ENCODE peak calls at places on chromosomes 11 and 22, in six cellular contexts. R is IMR-90; S is tibial artery; W is mammary epithelial cell; J is CD4-positive, alpha-beta T cell; F is uterus. O is an unnamed sample.

GRCh38 chr11:118658372-118659313 is 20.8 kb downstream of the TREH start:
- DNase-seq in R (no peak), F (peak), J (no peak), W (no peak), S (no peak), O (peak)

GRCh38 chr22:21032843-21033688 is 705 bp upstream of the SLC7A4 start:
- DNase-seq in F (no peak), J (no peak), R (no peak), S (no peak), W (no peak), O (no peak)

GRCh38 chr11:86931965-86932332 is 23.2 kb downstream of the FZD4 start:
- DNase-seq in R (peak), W (peak), F (no peak), S (no peak), J (no peak), O (peak)

GRCh38 chr11:61007971-61008896 is 36.8 kb downstream of the CD6 start:
- DNase-seq in J (no peak), W (no peak), S (no peak), F (no peak), R (no peak), O (peak)

GRCh38 chr11:6077723-6078122 is 29.8 kb upstream of the OR56B4 start:
- DNase-seq in S (no peak), W (no peak), R (no peak), F (no peak), J (no peak), O (no peak)

GRCh38 chr11:73989156-73989555 is 6.5 kb upstream of the UCP2 start:
- DNase-seq in J (no peak), W (no peak), S (peak), R (no peak), F (no peak), O (no peak)

GRCh38 chr11:64745219-64745522 is 1.2 kb upstream of the RASGRP2 start:
- DNase-seq in S (peak), W (no peak), F (peak), J (peak), R (no peak), O (no peak)

GRCh38 chr11:5203366-5203765 is 2.9 kb upstream of the OR51V1 start:
- DNase-seq in S (no peak), R (peak), J (no peak), W (no peak), F (no peak), O (no peak)

GRCh38 chr11:77214557-77214956 is 86.5 kb downstream of the MYO7A start:
- DNase-seq in J (no peak), R (no peak), F (no peak), W (no peak), S (no peak), O (no peak)

GRCh38 chr11:88292156-88292844 is 45.2 kb downstream of the CTSC start:
- DNase-seq in F (no peak), W (peak), S (no peak), R (peak), J (no peak), O (peak)

GRCh38 chr11:34792143-34792542 is 124.0 kb downstream of the APIP start:
- DNase-seq in R (no peak), F (no peak), S (no peak), J (no peak), W (no peak), O (no peak)
- TF ChIP-seq CTCF in R (no peak), F (no peak), S (no peak), J (no peak), W (no peak), O (no peak)

DNA sequence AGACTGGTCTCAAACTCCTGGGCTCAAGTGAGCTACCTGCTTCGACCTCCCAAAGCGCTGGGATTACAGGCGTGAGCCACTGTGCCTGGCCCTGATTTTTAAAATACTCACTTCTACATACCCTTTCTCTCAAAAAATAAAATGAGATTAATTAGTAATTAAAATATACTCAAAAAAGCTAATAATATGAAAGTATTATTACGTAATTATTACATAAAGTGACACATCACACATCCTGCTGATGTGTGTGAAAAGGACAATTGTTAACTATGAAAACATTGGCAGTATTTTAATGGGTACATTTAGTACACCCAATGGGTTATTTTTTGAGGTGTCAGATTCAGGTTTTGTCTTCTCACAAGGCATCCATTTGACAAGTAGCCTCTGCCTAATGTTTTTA is 21.4 kb upstream of the MICAL3 start:
- DNase-seq in R (no peak), J (no peak), W (no peak), F (no peak), S (no peak), O (no peak)
- H3K27ac ChIP-seq in R (no peak), J (no peak), W (no peak), F (no peak), S (peak), O (no peak)

GRCh38 chr11:123671534-123671933 is 17.1 kb upstream of the SCN3B start:
- DNase-seq in S (no peak), J (no peak), F (no peak), W (no peak), R (no peak), O (no peak)

GRCh38 chr11:123674297-123674696 is 19.9 kb upstream of the SCN3B start:
- DNase-seq in R (no peak), W (peak), S (no peak), F (no peak), J (no peak), O (peak)

GRCh38 chr11:123677510-123677909 is 23.1 kb upstream of the SCN3B start:
- DNase-seq in S (no peak), F (no peak), J (no peak), R (no peak), W (no peak), O (no peak)

GRCh38 chr11:123678246-123678645 is 23.8 kb upstream of the SCN3B start:
- DNase-seq in S (no peak), J (no peak), W (peak), R (no peak), F (no peak), O (peak)

DNA sequence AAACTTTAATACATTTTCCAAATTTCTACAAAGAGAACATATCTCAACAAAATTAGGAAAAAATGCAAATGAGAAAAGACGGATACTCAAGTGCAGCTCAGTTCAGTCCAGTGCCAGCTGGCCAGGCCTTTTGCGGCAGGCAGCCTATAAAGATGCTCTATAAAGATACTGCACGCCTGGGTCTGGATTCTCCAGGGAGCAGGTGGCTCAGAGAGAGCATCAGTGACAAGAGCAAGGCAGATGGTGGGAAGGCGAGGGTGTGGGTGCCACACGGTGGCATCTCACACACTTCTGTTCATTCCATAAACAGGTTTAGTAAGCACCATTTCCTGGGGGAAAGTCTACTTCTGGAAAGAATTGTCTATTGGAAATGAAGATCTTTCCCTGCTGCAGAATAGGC is 18.1 kb upstream of the SCN3B start:
- DNase-seq in J (no peak), W (no peak), F (no peak), S (no peak), R (no peak), O (no peak)
- TF ChIP-seq CTCF in J (no peak), W (no peak), F (no peak), S (no peak), R (no peak), O (no peak)

DNA sequence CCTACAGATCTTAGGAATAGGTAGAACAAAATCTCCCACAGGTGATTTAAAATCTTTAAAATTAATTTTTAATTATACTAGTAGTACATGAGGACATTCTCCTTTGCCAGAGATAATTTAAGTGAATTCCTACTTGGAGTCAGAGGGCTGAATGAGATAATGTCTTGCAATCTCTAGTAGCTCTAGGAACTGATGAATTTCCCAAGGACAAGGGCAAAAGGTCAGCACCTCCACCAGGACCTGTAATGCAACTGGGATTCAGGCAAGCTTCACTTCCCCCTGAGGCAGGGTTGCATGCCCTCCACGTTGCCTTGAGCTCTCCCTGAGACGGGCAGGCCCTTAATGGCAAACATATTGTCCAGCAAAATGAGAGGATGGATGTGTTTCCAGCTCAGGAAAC is 330.3 kb upstream of the PITPNB start:
- DNase-seq in S (no peak), R (no peak), J (no peak), W (no peak), F (no peak), O (no peak)
- H3K27ac ChIP-seq in S (no peak), R (no peak), J (no peak), W (no peak), F (no peak), O (no peak)

GRCh38 chr22:24805790-24806662 is at the start of gene SGSM1:
- DNase-seq in J (peak), F (peak), W (peak), S (peak), R (peak), O (peak)
- TF ChIP-seq CTCF in J (no peak), F (peak), W (no peak), S (no peak), R (no peak), O (no peak)

GRCh38 chr11:114060402-114061052 is 1.0 kb downstream of the ZBTB16 start:
- DNase-seq in F (no peak), J (no peak), W (peak), R (no peak), S (no peak), O (peak)
- H3K27ac ChIP-seq in F (peak), J (no peak), W (no peak), R (no peak), S (peak), O (peak)

O was measured in RWPE1.